ENCODE peak calls at places on chromosome 9, in ten cellular contexts. L is effector memory CD4-positive, alpha-beta T cell; Q is adipocyte; P is sigmoid colon; S is upper lobe of right lung; I is stomach; K is mesendoderm; U is foreskin keratinocyte; B is mesenchymal stem cell; R is transverse colon. Y is an unnamed sample.

GRCh38 chr9:128011071-128011817 is 30.5 kb upstream of the EEIG1 start:
- DNase-seq in L (no peak), Q (no peak), P (no peak), S (peak; percentile 68), I (no peak), K (no peak), U (no peak), B (no peak), R (peak; percentile 22), Y (no peak)

GRCh38 chr9:89839952-89840351 is 235.1 kb downstream of the GADD45G start:
- DNase-seq in L (no peak), Q (no peak), P (no peak), S (no peak), I (no peak), K (no peak), U (no peak), B (peak; percentile 26), R (no peak), Y (no peak)

GRCh38 chr9:128304971-128305288 is 17.3 kb downstream of the TRUB2 start:
- DNase-seq in L (no peak), Q (no peak), P (no peak), S (no peak), I (no peak), K (no peak), U (no peak), B (no peak), R (peak; percentile 18), Y (no peak)

GRCh38 chr9:134634190-134634589 is 7.4 kb upstream of the COL5A1 start:
- DNase-seq in L (no peak), Q (no peak), P (peak; percentile 50), S (peak; percentile 47), I (no peak), K (no peak), U (no peak), B (no peak), R (no peak), Y (peak; percentile 1)

GRCh38 chr9:77022783-77023440 is 3.5 kb downstream of the FOXB2 start:
- DNase-seq in L (no peak), Q (no peak), P (no peak), S (no peak), I (no peak), K (peak; percentile 74), U (no peak), B (no peak), R (no peak), Y (no peak)

GRCh38 chr9:105319514-105319863 is 75.0 kb downstream of the SLC44A1 start:
- DNase-seq in L (no peak), Q (no peak), P (no peak), S (no peak), I (no peak), K (no peak), U (no peak), B (no peak), R (no peak), Y (no peak)

GRCh38 chr9:98168952-98169488 is 23.4 kb downstream of the CORO2A start:
- DNase-seq in L (no peak), Q (peak; percentile 12), P (peak; percentile 50), S (no peak), I (peak; percentile 56), K (peak; percentile 82), U (peak; percentile 48), B (peak; percentile 26), R (peak; percentile 63), Y (peak; percentile 93)

GRCh38 chr9:5939530-5939929 is 48.8 kb downstream of the MLANA start:
- DNase-seq in L (no peak), Q (no peak), P (no peak), S (no peak), I (no peak), K (no peak), U (no peak), B (no peak), R (no peak), Y (no peak)

GRCh38 chr9:23541976-23542375 is 284.1 kb downstream of the ELAVL2 start:
- DNase-seq in L (no peak), Q (no peak), P (no peak), S (no peak), I (no peak), K (no peak), U (peak; percentile 58), B (no peak), R (no peak), Y (no peak)

GRCh38 chr9:84121991-84122523 is 141.5 kb downstream of the RMI1 start:
- DNase-seq in L (no peak), Q (peak; percentile 39), P (no peak), S (no peak), I (no peak), K (no peak), U (no peak), B (peak; percentile 91), R (no peak), Y (no peak)

GRCh38 chr9:133135193-133135745 is 14.2 kb upstream of the RALGDS start:
- DNase-seq in L (peak; percentile 67), Q (peak; percentile 80), P (peak; percentile 83), S (peak; percentile 84), I (peak; percentile 87), K (no peak), U (peak; percentile 93), B (peak; percentile 75), R (peak; percentile 94), Y (peak; percentile 64)

GRCh38 chr9:106753155-106753671 is 109.8 kb upstream of the ZNF462 start:
- DNase-seq in L (no peak), Q (no peak), P (no peak), S (no peak), I (no peak), K (peak; percentile 8), U (no peak), B (peak; percentile 91), R (no peak), Y (peak; percentile 13)

GRCh38 chr9:134243778-134244467 is 79.6 kb upstream of the RNU6ATAC start:
- DNase-seq in L (no peak), Q (no peak), P (no peak), S (no peak), I (peak; percentile 47), K (no peak), U (peak; percentile 10), B (peak; percentile 58), R (peak; percentile 50), Y (no peak)

GRCh38 chr9:136527721-136528710 is 17.8 kb downstream of the NOTCH1 start:
- DNase-seq in L (no peak), Q (peak; percentile 22), P (no peak), S (no peak), I (peak; percentile 48), K (no peak), U (no peak), B (peak; percentile 35), R (peak; percentile 77), Y (peak; percentile 46)

GRCh38 chr9:100637787-100638186 is 59.9 kb downstream of the CAVIN4 start:
- DNase-seq in L (no peak), Q (no peak), P (no peak), S (no peak), I (no peak), K (peak; percentile 91), U (no peak), B (no peak), R (no peak), Y (peak; percentile 10)

GRCh38 chr9:128024761-128025308 is 42.3 kb downstream of the NAIF1 start:
- DNase-seq in L (no peak), Q (no peak), P (no peak), S (no peak), I (no peak), K (no peak), U (no peak), B (peak; percentile 40), R (no peak), Y (no peak)

GRCh38 chr9:69771775-69772418 is 12.1 kb upstream of the PTAR1 start:
- DNase-seq in L (no peak), Q (peak; percentile 74), P (no peak), S (no peak), I (no peak), K (no peak), U (peak; percentile 30), B (peak; percentile 9), R (no peak), Y (no peak)

GRCh38 chr9:82993856-82994605 is 68.9 kb downstream of the RASEF start:
- DNase-seq in L (no peak), Q (no peak), P (no peak), S (no peak), I (no peak), K (no peak), U (peak; percentile 72), B (no peak), R (no peak), Y (no peak)
- H3K4me1 ChIP-seq in L (no peaks in the 10 kb centered on the region), Q (no peaks in the 10 kb centered on the region), P (no peaks in the 10 kb centered on the region), S (no peaks in the 10 kb centered on the region), I (no peaks in the 10 kb centered on the region), K (no peaks in the 10 kb centered on the region), U (peaks cover 10% of the 10 kb centered on the region), B (no peaks in the 10 kb centered on the region), R (no peaks in the 10 kb centered on the region), Y (peaks cover 14% of the 10 kb centered on the region)

DNA sequence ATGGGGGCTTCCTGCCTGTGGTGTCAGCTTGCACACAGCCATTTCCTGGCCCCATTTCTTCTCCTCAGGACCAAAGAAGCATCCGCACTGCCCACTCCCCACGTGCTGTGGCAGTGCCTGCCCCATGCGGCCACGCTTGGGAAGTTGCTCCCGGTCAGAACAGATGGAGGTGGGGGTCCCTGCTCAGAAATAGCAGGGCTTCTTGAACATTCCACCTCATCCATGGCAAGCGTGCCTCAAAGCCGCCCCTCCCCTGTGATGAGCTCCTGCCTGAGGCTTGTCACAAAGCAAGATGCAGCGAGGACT is 238.2 kb downstream of the SYK start:
- DNase-seq in L (no peak), Q (no peak), P (no peak), S (no peak), I (no peak), K (no peak), U (no peak), B (no peak), R (no peak), Y (no peak)
- H3K4me1 ChIP-seq in L (peaks cover 12% of the 10 kb centered on the region), Q (peaks cover 29% of the 10 kb centered on the region), P (peaks cover 20% of the 10 kb centered on the region), S (peaks cover 21% of the 10 kb centered on the region), I (peaks cover 18% of the 10 kb centered on the region), K (no peaks in the 10 kb centered on the region), U (no peaks in the 10 kb centered on the region), B (peaks cover 25% of the 10 kb centered on the region), R (peaks cover 19% of the 10 kb centered on the region), Y (peaks cover 13% of the 10 kb centered on the region)

DNA sequence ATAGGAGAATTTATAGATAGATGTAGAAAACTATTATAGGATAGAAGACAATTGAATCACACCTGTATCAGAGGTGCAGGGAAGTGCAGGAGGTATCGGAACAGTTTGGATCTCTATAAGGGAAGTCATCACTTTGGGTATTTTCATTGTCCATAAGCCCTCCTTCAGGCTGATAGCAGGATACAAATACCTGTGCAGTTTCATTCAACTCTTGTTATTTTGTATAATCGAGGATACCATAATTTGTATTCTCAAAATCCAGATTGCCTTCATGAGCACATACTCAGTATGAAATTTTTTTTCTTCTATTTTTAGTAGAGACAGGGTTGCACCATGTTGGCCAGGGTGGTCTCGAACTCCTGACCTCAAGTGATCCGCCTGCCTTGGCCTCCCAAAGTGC is 289.1 kb downstream of the AOPEP start:
- DNase-seq in L (no peak), Q (no peak), P (no peak), S (no peak), I (no peak), K (no peak), U (no peak), B (no peak), R (no peak), Y (no peak)
- H3K4me1 ChIP-seq in L (no peaks in the 10 kb centered on the region), Q (peaks cover 12% of the 10 kb centered on the region), P (peaks cover 79% of the 10 kb centered on the region), S (peaks cover 35% of the 10 kb centered on the region), I (peaks cover 21% of the 10 kb centered on the region), K (no peaks in the 10 kb centered on the region), U (peaks cover 27% of the 10 kb centered on the region), B (peaks cover 9% of the 10 kb centered on the region), R (peaks cover 20% of the 10 kb centered on the region), Y (peaks cover 47% of the 10 kb centered on the region)

DNA sequence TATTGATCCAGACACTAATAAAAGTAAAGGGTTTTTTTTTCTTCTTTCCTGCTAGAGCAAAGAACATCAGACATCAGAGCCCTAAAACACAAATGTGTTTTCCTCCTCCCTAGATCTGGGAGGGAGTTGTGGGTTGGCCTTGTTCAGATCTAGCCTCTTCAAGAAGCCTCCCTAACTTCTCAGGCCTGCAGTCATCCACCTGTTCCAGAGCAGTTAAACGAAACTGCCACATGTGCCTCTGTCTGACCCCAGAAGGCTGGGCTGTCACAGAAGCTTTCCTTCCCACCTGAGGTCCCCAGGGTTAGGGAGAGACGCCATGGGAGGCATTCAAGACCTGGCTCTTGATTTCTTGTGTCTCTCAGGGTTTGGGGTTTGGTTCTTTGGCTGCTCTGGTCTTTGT is 87.0 kb downstream of the DAB2IP start:
- DNase-seq in L (no peak), Q (no peak), P (no peak), S (no peak), I (no peak), K (no peak), U (no peak), B (no peak), R (no peak), Y (no peak)
- H3K4me1 ChIP-seq in L (no peaks in the 10 kb centered on the region), Q (peaks cover 32% of the 10 kb centered on the region), P (peaks cover 90% of the 10 kb centered on the region), S (peaks cover 86% of the 10 kb centered on the region), I (peaks cover 93% of the 10 kb centered on the region), K (peaks cover 31% of the 10 kb centered on the region), U (peaks cover 24% of the 10 kb centered on the region), B (peaks cover 45% of the 10 kb centered on the region), R (peaks cover 94% of the 10 kb centered on the region), Y (peaks cover 4% of the 10 kb centered on the region)

Y was measured in BE2C.